ENCODE peak calls at places on chromosomes 6 and 20, in seven cellular contexts. K, I, J, G, T, R and L are unnamed samples.

GRCh38 chr20:63314566-63315239 is 21.7 kb downstream of the COL20A1 start:
- DNase-seq in K (no peak), I (no peak), J (no peak), G (no peak), T (no peak), R (no peak), L (no peak)

GRCh38 chr6:12585497-12585958 is 131.0 kb upstream of the PHACTR1 start:
- DNase-seq in K (no peak), I (peak; percentile 54), J (no peak), G (no peak), T (no peak), R (no peak), L (peak; percentile 77)

GRCh38 chr20:59693587-59693986 is 89.2 kb downstream of the PHACTR3 start:
- DNase-seq in K (no peak), I (no peak), J (no peak), G (no peak), T (no peak), R (no peak), L (no peak)

GRCh38 chr6:8195714-8196104 is 93.4 kb upstream of the EEF1E1 start:
- DNase-seq in K (no peak), I (no peak), J (no peak), G (no peak), T (no peak), R (no peak), L (no peak)

GRCh38 chr6:148747493-148748160 is 797 bp downstream of the UST start:
- DNase-seq in K (peak; percentile 38), I (peak; percentile 41), J (peak; percentile 63), G (peak; percentile 54), T (peak; percentile 55), R (peak; percentile 61), L (peak; percentile 38)

GRCh38 chr20:9518776-9519175 is 4.4 kb downstream of the LAMP5 start:
- DNase-seq in K (no peak), I (no peak), J (no peak), G (no peak), T (no peak), R (no peak), L (no peak)

GRCh38 chr6:154450498-154450897 is 60.0 kb downstream of the CNKSR3 start:
- DNase-seq in K (no peak), I (no peak), J (no peak), G (no peak), T (no peak), R (no peak), L (no peak)

GRCh38 chr20:50746138-50746940 is 15.0 kb downstream of the PARD6B start:
- DNase-seq in K (no peak), I (no peak), J (no peak), G (no peak), T (no peak), R (no peak), L (no peak)

GRCh38 chr20:62697468-62697912 is 11.1 kb upstream of the NTSR1 start:
- DNase-seq in K (no peak), I (no peak), J (no peak), G (no peak), T (no peak), R (no peak), L (peak; percentile 45)

GRCh38 chr6:26022166-26022510 is 59.5 kb downstream of the TRIM38 start:
- DNase-seq in K (peak; percentile 86), I (peak; percentile 87), J (no peak), G (no peak), T (peak; percentile 70), R (peak; percentile 42), L (peak; percentile 77)

GRCh38 chr20:46246527-46246926 is 61.8 kb downstream of the CDH22 start:
- DNase-seq in K (no peak), I (no peak), J (no peak), G (no peak), T (no peak), R (no peak), L (no peak)

GRCh38 chr6:107965746-107966145 is 7.7 kb upstream of the SEC63 start:
- DNase-seq in K (no peak), I (no peak), J (no peak), G (no peak), T (no peak), R (no peak), L (peak; percentile 89)